ENCODE peak calls at places on chromosomes 1 and 21, in nine cellular contexts. E, F, S, B, C, M, Y, V and Q are unnamed samples.

GRCh38 chr21:33828083-33828482 is 87.5 kb downstream of the ATP5PO start:
- DNase-seq in C (no peak), Y (no peak), B (no peak), S (no peak), M (no peak), F (peak; percentile 69), V (no peak), E (peak; percentile 49), Q (peak; percentile 48)

GRCh38 chr21:42218836-42219605 is at the start of gene ABCG1:
- DNase-seq in E (no peak), B (no peak), S (peak; percentile 13), C (no peak), V (no peak), F (peak; percentile 63), M (no peak), Y (no peak), Q (no peak)

GRCh38 chr1:202571719-202572339 is 138.4 kb downstream of the SYT2 start:
- DNase-seq in M (peak; percentile 35), Y (no peak), S (peak; percentile 72), V (no peak), B (peak; percentile 69), C (no peak), F (no peak), E (peak; percentile 61), Q (peak; percentile 41)

GRCh38 chr1:153749408-153750005 is 21.7 kb downstream of the INTS3 start:
- DNase-seq in Y (peak; percentile 56), B (peak; percentile 88), F (peak; percentile 92), C (peak; percentile 70), M (peak; percentile 67), S (peak; percentile 92), E (peak; percentile 87), V (peak; percentile 43), Q (peak; percentile 81)

GRCh38 chr21:38985423-38986378 is 180.0 kb downstream of the ETS2 start:
- DNase-seq in F (peak; percentile 78), Y (no peak), M (no peak), S (peak; percentile 97), C (no peak), V (peak; percentile 96), E (peak; percentile 98), B (peak; percentile 38), Q (peak; percentile 99)

GRCh38 chr1:184647471-184647870 is 107.2 kb downstream of the EDEM3 start:
- DNase-seq in B (no peak), S (peak; percentile 61), F (no peak), Y (no peak), C (no peak), V (no peak), M (no peak), E (no peak), Q (no peak)

GRCh38 chr1:43366601-43367025 is 1.2 kb downstream of the ELOVL1 start:
- DNase-seq in B (no peak), E (no peak), F (no peak), S (peak; percentile 36), C (no peak), Y (no peak), M (no peak), V (no peak), Q (no peak)

GRCh38 chr1:96333522-96334235 is 387.9 kb upstream of the PTBP2 start:
- DNase-seq in V (no peak), S (no peak), Y (no peak), F (no peak), B (no peak), M (no peak), C (no peak), E (no peak), Q (no peak)

GRCh38 chr1:94180650-94181049 is 56.7 kb downstream of the ARHGAP29 start:
- DNase-seq in M (no peak), F (no peak), B (no peak), V (no peak), Y (no peak), S (no peak), E (no peak), C (no peak), Q (no peak)

GRCh38 chr1:163709636-163710035 is 387.9 kb downstream of the NUF2 start:
- DNase-seq in Y (no peak), E (peak; percentile 7), C (no peak), S (peak; percentile 37), M (no peak), V (no peak), F (no peak), B (no peak), Q (peak; percentile 6)

GRCh38 chr1:161020573-161021167 is at the start of gene F11R:
- DNase-seq in E (no peak), F (peak; percentile 53), S (peak; percentile 21), B (peak; percentile 61), M (no peak), V (no peak), C (peak; percentile 65), Y (no peak), Q (no peak)

GRCh38 chr1:239253032-239253431 is 133.3 kb upstream of the CHRM3 start:
- DNase-seq in C (no peak), V (no peak), E (no peak), S (no peak), M (no peak), Y (no peak), B (no peak), F (no peak), Q (no peak)

GRCh38 chr1:11931845-11932244 is 2.7 kb upstream of the PLOD1 start:
- DNase-seq in C (no peak), V (no peak), S (no peak), E (no peak), Y (no peak), F (no peak), M (no peak), B (no peak), Q (no peak)

GRCh38 chr1:54570161-54570560 is 22.1 kb downstream of the ACOT11 start:
- DNase-seq in S (no peak), B (no peak), F (no peak), E (no peak), V (no peak), M (no peak), Y (no peak), C (no peak), Q (no peak)

GRCh38 chr1:184270556-184270955 is 116.3 kb upstream of the C1orf21 start:
- DNase-seq in Y (no peak), E (no peak), F (no peak), S (peak; percentile 38), B (no peak), C (no peak), V (no peak), M (no peak), Q (peak; percentile 20)

GRCh38 chr21:33332143-33332542 is 7.4 kb downstream of the IFNAR1 start:
- DNase-seq in C (no peak), S (no peak), B (peak; percentile 86), Y (peak; percentile 76), V (no peak), E (no peak), M (no peak), F (no peak), Q (no peak)

GRCh38 chr1:155940531-155940992 is 876 bp upstream of the RXFP4 start:
- DNase-seq in S (peak; percentile 88), C (no peak), F (no peak), B (no peak), Y (no peak), M (peak; percentile 36), E (peak; percentile 40), V (no peak), Q (peak; percentile 76)

GRCh38 chr1:98792123-98792522 is 130.6 kb downstream of the SNX7 start:
- DNase-seq in Y (no peak), B (no peak), S (peak; percentile 9), V (peak; percentile 48), F (no peak), C (no peak), M (no peak), E (peak; percentile 2), Q (peak; percentile 4)
- TF ChIP-seq CTCF in Y (no peak), B (no peak), S (no peak), V (no peak), F (no peak), C (no peak), M (no peak), E (no peak), Q (no peak)

GRCh38 chr1:109207472-109208103 is 6.1 kb upstream of the SARS1 start:
- DNase-seq in S (no peak), E (no peak), V (no peak), M (no peak), Y (no peak), B (no peak), F (no peak), C (no peak), Q (no peak)
- TF ChIP-seq CTCF in S (no peak), E (no peak), V (no peak), M (no peak), Y (no peak), B (no peak), F (no peak), C (no peak), Q (no peak)

DNA sequence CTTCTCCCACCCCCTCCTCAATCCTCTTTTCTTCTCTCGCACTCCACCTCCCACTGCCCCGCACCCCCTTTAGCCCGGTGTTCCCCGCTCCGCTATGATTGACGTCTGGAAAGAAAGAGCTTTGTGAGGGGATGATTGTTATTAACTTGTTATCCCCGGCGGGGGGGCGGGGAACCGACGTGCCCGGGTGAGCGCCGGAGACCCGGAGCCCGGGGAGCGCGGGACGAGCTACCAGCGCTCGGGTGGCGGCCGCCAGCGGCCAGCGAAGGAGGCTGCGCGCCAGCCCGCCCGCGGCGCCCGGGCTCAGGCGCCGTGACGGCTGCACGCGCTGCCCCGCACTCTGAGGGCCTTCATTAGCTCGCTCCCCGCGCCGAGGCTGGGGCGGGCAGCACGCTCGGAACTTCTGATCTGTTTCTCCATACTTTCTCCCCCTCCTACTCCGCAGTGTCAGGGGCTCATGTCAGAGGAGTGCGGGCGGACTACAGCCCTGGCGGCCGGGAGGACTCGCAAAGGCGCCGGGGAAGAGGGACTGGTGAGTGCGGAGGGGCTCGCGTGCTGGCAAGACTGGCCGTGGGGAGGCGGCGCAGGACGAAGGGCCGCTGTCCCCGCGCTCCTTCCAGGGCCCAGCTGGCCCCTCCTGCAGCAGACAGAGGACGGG is 2.1 kb downstream of the LHX8 start:
- DNase-seq in E (no peak), S (no peak), B (no peak), M (no peak), C (no peak), Y (no peak), V (no peak), F (no peak), Q (no peak)
- TF ChIP-seq CTCF in E (no peak), S (no peak), B (no peak), M (no peak), C (no peak), Y (no peak), V (no peak), F (no peak), Q (no peak)

GRCh38 chr1:18528616-18529015 is 47.9 kb downstream of the KLHDC7A start:
- DNase-seq in F (no peak), B (no peak), S (no peak), Y (no peak), M (no peak), V (no peak), E (no peak), C (no peak), Q (no peak)

GRCh38 chr1:18532390-18533170 is 51.9 kb downstream of the KLHDC7A start:
- DNase-seq in Y (no peak), M (no peak), F (no peak), C (no peak), E (no peak), V (no peak), B (no peak), S (no peak), Q (no peak)

GRCh38 chr1:18529714-18530113 is 49.0 kb downstream of the KLHDC7A start:
- DNase-seq in V (no peak), E (no peak), B (no peak), S (no peak), C (no peak), M (no peak), F (no peak), Y (no peak), Q (no peak)

GRCh38 chr1:18531503-18531845 is 50.7 kb downstream of the KLHDC7A start:
- DNase-seq in S (no peak), C (no peak), M (no peak), V (no peak), B (no peak), F (no peak), E (no peak), Y (no peak), Q (no peak)

GRCh38 chr1:18530567-18531502 is 50.1 kb downstream of the KLHDC7A start:
- DNase-seq in E (no peak), M (peak; percentile 4), Y (no peak), B (peak; percentile 11), V (no peak), S (no peak), F (no peak), C (no peak), Q (no peak)
- TF ChIP-seq CTCF in E (no peak), M (no peak), Y (peak; percentile 59), B (peak; percentile 41), V (no peak), S (no peak), F (no peak), C (no peak), Q (no peak)